ENCODE peak calls at places on chromosomes 12 and 14, in six cellular contexts. T, F, N, K, I and E are unnamed samples.

GRCh38 chr14:29311983-29312382 is 545.4 kb downstream of the FOXG1 start:
- DNase-seq in T (no peak), F (no peak), N (no peak), K (no peak), I (no peak), E (no peak)

GRCh38 chr14:102295301-102295700 is 9.7 kb downstream of the MOK start:
- DNase-seq in T (no peak), F (peak), N (no peak), K (no peak), I (no peak), E (no peak)

GRCh38 chr14:94120667-94121335 is 8.6 kb downstream of the IFI27L2 start:
- DNase-seq in T (no peak), F (peak), N (peak), K (no peak), I (no peak), E (no peak)

GRCh38 chr12:43407816-43408645 is 144.0 kb downstream of the ADAMTS20 start:
- DNase-seq in T (no peak), F (no peak), N (no peak), K (no peak), I (no peak), E (no peak)

GRCh38 chr14:67397536-67397935 is 14.4 kb downstream of the PLEK2 start:
- DNase-seq in T (no peak), F (no peak), N (no peak), K (no peak), I (no peak), E (no peak)

GRCh38 chr14:51295666-51296263 is 55.7 kb downstream of the TMX1 start:
- DNase-seq in T (no peak), F (no peak), N (no peak), K (no peak), I (no peak), E (no peak)

GRCh38 chr12:9702239-9702638 is 30.7 kb downstream of the CLECL1 start:
- DNase-seq in T (peak), F (no peak), N (no peak), K (no peak), I (peak), E (peak)

GRCh38 chr12:12266389-12266872 is 413 bp downstream of the LRP6 start:
- DNase-seq in T (no peak), F (peak), N (peak), K (no peak), I (peak), E (no peak)

GRCh38 chr14:22065372-22065771 is 391.8 kb upstream of the OR4E1 start:
- DNase-seq in T (no peak), F (no peak), N (no peak), K (no peak), I (no peak), E (no peak)

GRCh38 chr12:112380663-112381420 is 1.4 kb downstream of the HECTD4 start:
- DNase-seq in T (no peak), F (no peak), N (no peak), K (no peak), I (no peak), E (no peak)

GRCh38 chr14:69475194-69475818 is 9.2 kb upstream of the PLEKHD1 start:
- DNase-seq in T (no peak), F (peak), N (no peak), K (no peak), I (no peak), E (peak)

GRCh38 chr12:28023156-28023887 is 50.8 kb upstream of the PTHLH start:
- DNase-seq in T (no peak), F (peak), N (no peak), K (no peak), I (no peak), E (no peak)

GRCh38 chr14:65243766-65244442 is 141.6 kb upstream of the MAX start:
- DNase-seq in T (no peak), F (no peak), N (no peak), K (no peak), I (no peak), E (peak)

GRCh38 chr12:70638639-70639349 is 1.6 kb upstream of the PTPRB start:
- DNase-seq in T (no peak), F (no peak), N (no peak), K (no peak), I (no peak), E (no peak)

GRCh38 chr12:79233341-79233761 is 368.8 kb downstream of the SYT1 start:
- DNase-seq in T (no peak), F (no peak), N (peak), K (no peak), I (no peak), E (no peak)

GRCh38 chr14:101004954-101005353 is 101.4 kb upstream of the RTL1 start:
- DNase-seq in T (no peak), F (peak), N (peak), K (no peak), I (no peak), E (no peak)

GRCh38 chr14:38098074-38098846 is 109.4 kb upstream of the SSTR1 start:
- DNase-seq in T (no peak), F (peak), N (no peak), K (no peak), I (no peak), E (no peak)

GRCh38 chr14:67371247-67372148 is 11.4 kb downstream of the EIF2S1 start:
- DNase-seq in T (no peak), F (peak), N (no peak), K (no peak), I (no peak), E (no peak)

GRCh38 chr12:123141615-123142517 is 9.0 kb downstream of the PITPNM2 start:
- DNase-seq in T (no peak), F (peak), N (peak), K (peak), I (no peak), E (no peak)

GRCh38 chr12:25578739-25579138 is 25.7 kb upstream of the LMNTD1 start:
- DNase-seq in T (no peak), F (no peak), N (no peak), K (no peak), I (no peak), E (no peak)

GRCh38 chr12:62859203-62859799 is 75.6 kb downstream of the PPM1H start:
- DNase-seq in T (no peak), F (no peak), N (no peak), K (no peak), I (no peak), E (no peak)

GRCh38 chr12:48542300-48542928 is 17.0 kb downstream of the OR8S1 start:
- DNase-seq in T (peak), F (peak), N (peak), K (peak), I (peak), E (no peak)

GRCh38 chr12:121532503-121533390 is 48.1 kb downstream of the KDM2B start:
- DNase-seq in T (no peak), F (peak), N (no peak), K (peak), I (no peak), E (no peak)

GRCh38 chr12:130478786-130479185 is 141.1 kb downstream of the PIWIL1 start:
- DNase-seq in T (no peak), F (no peak), N (no peak), K (no peak), I (no peak), E (no peak)

GRCh38 chr12:23556661-23557060 is 392.8 kb downstream of the SOX5 start:
- DNase-seq in T (no peak), F (no peak), N (no peak), K (no peak), I (no peak), E (no peak)

GRCh38 chr14:31084385-31084784 is 58.2 kb upstream of the STRN3 start:
- DNase-seq in T (no peak), F (no peak), N (no peak), K (no peak), I (no peak), E (no peak)

GRCh38 chr14:95993768-95994592 is 45.2 kb upstream of the C14orf132 start:
- DNase-seq in T (no peak), F (peak), N (no peak), K (peak), I (peak), E (peak)

GRCh38 chr12:132173135-132174014 is 29.1 kb downstream of the NOC4L start:
- DNase-seq in T (no peak), F (no peak), N (no peak), K (no peak), I (no peak), E (no peak)

GRCh38 chr12:46260913-46261476 is 7.8 kb downstream of the SLC38A1 start:
- DNase-seq in T (no peak), F (no peak), N (no peak), K (no peak), I (no peak), E (no peak)

GRCh38 chr14:104346112-104346462 is 207.7 kb downstream of the KIF26A start:
- DNase-seq in T (no peak), F (no peak), N (no peak), K (no peak), I (no peak), E (no peak)

GRCh38 chr14:91892918-91893527 is 25.7 kb upstream of the TC2N start:
- DNase-seq in T (no peak), F (no peak), N (no peak), K (no peak), I (no peak), E (no peak)

GRCh38 chr14:85296466-85297210 is 233.3 kb upstream of the FLRT2 start:
- DNase-seq in T (no peak), F (peak), N (peak), K (no peak), I (no peak), E (no peak)

GRCh38 chr14:31118892-31119291 is 88.7 kb downstream of the HECTD1 start:
- DNase-seq in T (no peak), F (peak), N (no peak), K (no peak), I (no peak), E (no peak)

GRCh38 chr14:100114109-100114765 is 45.2 kb downstream of the DEGS2 start:
- DNase-seq in T (no peak), F (no peak), N (no peak), K (no peak), I (no peak), E (no peak)

GRCh38 chr12:16324772-16325171 is 22.7 kb upstream of the MGST1 start:
- DNase-seq in T (no peak), F (no peak), N (no peak), K (no peak), I (no peak), E (no peak)

GRCh38 chr12:116298578-116298977 is 21.1 kb upstream of the MED13L start:
- DNase-seq in T (no peak), F (no peak), N (no peak), K (no peak), I (no peak), E (no peak)
- H3K4me3 ChIP-seq in T (no peak), F (no peak), N (no peak), K (no peak), I (no peak), E (no peak)

GRCh38 chr14:90399541-90400444 is 3.0 kb downstream of the CALM1 start:
- DNase-seq in T (peak), F (peak), N (peak), K (peak), I (peak), E (peak)
- H3K4me3 ChIP-seq in T (peak), F (peak), N (no peak), K (peak), I (peak), E (no peak)

GRCh38 chr12:124677552-124678356 is 110.3 kb upstream of the NCOR2 start:
- DNase-seq in T (no peak), F (no peak), N (no peak), K (no peak), I (no peak), E (no peak)

GRCh38 chr12:124678421-124678893 is 111.0 kb upstream of the NCOR2 start:
- DNase-seq in T (no peak), F (no peak), N (peak), K (no peak), I (no peak), E (no peak)

GRCh38 chr12:124680863-124681778 is 113.7 kb upstream of the NCOR2 start:
- DNase-seq in T (no peak), F (peak), N (peak), K (peak), I (no peak), E (no peak)

GRCh38 chr12:124679533-124680371 is 112.3 kb upstream of the NCOR2 start:
- DNase-seq in T (no peak), F (no peak), N (peak), K (peak), I (no peak), E (no peak)

DNA sequence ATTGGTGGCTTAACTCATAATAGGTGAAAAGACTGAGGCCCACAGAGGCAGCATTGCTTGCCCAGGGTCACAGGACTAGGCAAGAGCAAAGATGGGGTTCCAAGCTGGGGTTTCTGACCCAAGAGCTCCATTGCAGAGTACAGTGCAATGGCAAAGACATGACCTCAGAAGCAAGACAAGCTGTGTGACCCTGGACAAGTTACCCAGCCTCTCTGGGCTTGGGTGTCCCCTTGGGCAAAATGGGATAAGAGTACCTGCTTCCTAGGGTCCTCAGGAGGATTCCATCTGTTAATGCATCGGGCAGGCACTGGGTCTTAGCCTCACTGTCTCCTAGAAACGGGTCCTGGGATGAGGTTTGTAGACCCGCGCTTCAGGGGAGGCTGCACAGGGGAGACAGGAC is 111.6 kb upstream of the NCOR2 start:
- DNase-seq in T (no peak), F (no peak), N (no peak), K (no peak), I (no peak), E (no peak)
- H3K4me3 ChIP-seq in T (no peak), F (no peak), N (no peak), K (no peak), I (no peak), E (no peak)

GRCh38 chr12:95411466-95411865 is 62.5 kb upstream of the METAP2 start:
- DNase-seq in T (no peak), F (no peak), N (peak), K (no peak), I (no peak), E (no peak)
- H3K4me3 ChIP-seq in T (no peak), F (no peak), N (no peak), K (no peak), I (no peak), E (no peak)

DNA sequence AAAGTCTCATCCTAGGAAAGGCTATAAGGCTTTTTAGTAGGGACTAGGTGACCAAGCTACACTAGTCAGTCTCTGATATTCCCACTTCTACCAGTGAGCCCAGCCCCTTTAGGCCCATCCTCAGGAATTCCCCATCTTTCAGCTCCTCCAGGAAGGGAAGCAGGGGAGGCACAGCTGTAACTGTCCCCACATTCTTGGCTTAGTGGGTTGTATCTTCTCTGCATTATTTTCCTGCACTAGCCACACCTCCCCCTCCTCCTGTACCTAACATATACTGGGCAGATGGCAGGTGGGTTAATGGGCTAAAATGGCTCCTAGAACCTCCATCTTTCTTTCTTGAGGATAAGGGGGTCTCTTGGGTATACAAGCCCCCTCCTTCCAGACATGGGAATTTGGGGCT is 439 bp upstream of the CYP27B1 start:
- DNase-seq in T (no peak), F (no peak), N (no peak), K (no peak), I (no peak), E (no peak)
- H3K4me3 ChIP-seq in T (no peak), F (no peak), N (no peak), K (no peak), I (no peak), E (no peak)